ENCODE peak calls at places on chromosomes 2 and 18, in five cellular contexts. F, E, Z, H and O are unnamed samples.

GRCh38 chr18:48533340-48534093 is 5.3 kb upstream of the CTIF start:
- DNase-seq in F (no peak), E (no peak), Z (no peak), H (no peak), O (no peak)

GRCh38 chr2:226159875-226160479 is 639.6 kb downstream of the IRS1 start:
- DNase-seq in F (no peak), E (no peak), Z (no peak), H (no peak), O (no peak)

GRCh38 chr2:46663614-46664013 is 184.2 kb downstream of the TMEM247 start:
- DNase-seq in F (no peak), E (no peak), Z (no peak), H (no peak), O (no peak)

GRCh38 chr2:71212336-71212735 is 14.6 kb downstream of the PAIP2B start:
- DNase-seq in F (no peak), E (no peak), Z (peak; percentile 27), H (no peak), O (no peak)

GRCh38 chr2:191688934-191689695 is 11.2 kb downstream of the NABP1 start:
- DNase-seq in F (no peak), E (peak; percentile 83), Z (peak; percentile 93), H (peak; percentile 57), O (no peak)

GRCh38 chr2:45009928-45010705 is 865 bp upstream of the SIX2 start:
- DNase-seq in F (no peak), E (no peak), Z (peak; percentile 78), H (peak; percentile 77), O (peak; percentile 86)

GRCh38 chr2:69464575-69464974 is 27.3 kb upstream of the NFU1 start:
- DNase-seq in F (no peak), E (peak; percentile 2), Z (peak; percentile 13), H (peak; percentile 28), O (no peak)

GRCh38 chr18:2173464-2173863 is 397.8 kb downstream of the METTL4 start:
- DNase-seq in F (no peak), E (peak; percentile 94), Z (peak; percentile 95), H (peak; percentile 78), O (no peak)

GRCh38 chr18:9137168-9138066 is 836 bp downstream of the ANKRD12 start:
- DNase-seq in F (peak; percentile 70), E (peak; percentile 83), Z (peak; percentile 80), H (peak; percentile 79), O (peak; percentile 79)

GRCh38 chr2:10493636-10494281 is 45.6 kb upstream of the ODC1 start:
- DNase-seq in F (no peak), E (peak; percentile 81), Z (peak; percentile 69), H (peak; percentile 4), O (peak; percentile 40)

GRCh38 chr2:208179028-208179609 is 10.7 kb downstream of the C2orf80 start:
- DNase-seq in F (no peak), E (no peak), Z (no peak), H (no peak), O (no peak)

GRCh38 chr2:228927028-228928010 is 343.8 kb downstream of the PID1 start:
- DNase-seq in F (no peak), E (peak; percentile 55), Z (peak; percentile 83), H (peak; percentile 72), O (no peak)

GRCh38 chr2:165609672-165610071 is 140.2 kb downstream of the CSRNP3 start:
- DNase-seq in F (no peak), E (no peak), Z (no peak), H (no peak), O (no peak)

GRCh38 chr2:10075101-10075500 is 5.1 kb downstream of the CYS1 start:
- DNase-seq in F (no peak), E (no peak), Z (no peak), H (no peak), O (no peak)

GRCh38 chr2:241924069-241924908 is 54.8 kb downstream of the RTP5 start:
- DNase-seq in F (no peak), E (peak; percentile 31), Z (no peak), H (no peak), O (no peak)

GRCh38 chr2:157264099-157264498 is 6.6 kb downstream of the GALNT5 start:
- DNase-seq in F (no peak), E (peak; percentile 61), Z (peak; percentile 85), H (peak; percentile 30), O (no peak)

GRCh38 chr2:59066787-59067399 is 825.8 kb upstream of the FANCL start:
- DNase-seq in F (no peak), E (no peak), Z (no peak), H (no peak), O (no peak)

GRCh38 chr2:235227607-235228006 is 266.2 kb upstream of the AGAP1 start:
- DNase-seq in F (peak; percentile 42), E (no peak), Z (no peak), H (no peak), O (no peak)

GRCh38 chr2:224749136-224749535 is 33.0 kb upstream of the CCDC195 start:
- DNase-seq in F (no peak), E (no peak), Z (no peak), H (peak; percentile 8), O (no peak)

GRCh38 chr2:149904352-149904751 is 316.8 kb upstream of the MMADHC start:
- DNase-seq in F (no peak), E (no peak), Z (no peak), H (no peak), O (no peak)

GRCh38 chr2:240284503-240285259 is 144.2 kb upstream of the OTOS start:
- DNase-seq in F (no peak), E (no peak), Z (no peak), H (no peak), O (no peak)

GRCh38 chr2:238743243-238744068 is 104.4 kb upstream of the TWIST2 start:
- DNase-seq in F (no peak), E (no peak), Z (no peak), H (no peak), O (no peak)

GRCh38 chr2:196336715-196337617 is 165.6 kb upstream of the STK17B start:
- DNase-seq in F (peak; percentile 24), E (no peak), Z (peak; percentile 59), H (peak; percentile 62), O (no peak)

GRCh38 chr2:9686061-9686460 is 55.3 kb upstream of the YWHAQ start:
- DNase-seq in F (no peak), E (no peak), Z (no peak), H (no peak), O (no peak)

GRCh38 chr2:96540136-96540535 is 3.6 kb downstream of the ARID5A start:
- DNase-seq in F (no peak), E (peak; percentile 89), Z (peak; percentile 95), H (no peak), O (no peak)

GRCh38 chr2:120630031-120630701 is 105.5 kb upstream of the GLI2 start:
- DNase-seq in F (no peak), E (no peak), Z (no peak), H (no peak), O (no peak)

GRCh38 chr18:31941010-31941809 is 1.7 kb downstream of the TRAPPC8 start:
- DNase-seq in F (no peak), E (no peak), Z (no peak), H (no peak), O (no peak)

GRCh38 chr2:19911799-19912509 is 10.2 kb upstream of the TTC32 start:
- DNase-seq in F (no peak), E (peak; percentile 94), Z (peak; percentile 98), H (peak; percentile 91), O (no peak)

GRCh38 chr2:36677386-36677785 is 19.1 kb upstream of the VIT start:
- DNase-seq in F (no peak), E (no peak), Z (no peak), H (no peak), O (no peak)

GRCh38 chr2:7269244-7269643 is 352.0 kb downstream of the RNF144A start:
- DNase-seq in F (no peak), E (no peak), Z (no peak), H (no peak), O (no peak)

GRCh38 chr2:127618551-127618950 is 27.4 kb upstream of the GPR17 start:
- DNase-seq in F (no peak), E (peak; percentile 33), Z (peak; percentile 82), H (no peak), O (peak; percentile 4)

GRCh38 chr2:157486596-157487270 is 42.8 kb upstream of the CYTIP start:
- DNase-seq in F (no peak), E (no peak), Z (peak; percentile 37), H (peak; percentile 39), O (no peak)

GRCh38 chr18:35511428-35511827 is 13.7 kb upstream of the INO80C start:
- DNase-seq in F (no peak), E (no peak), Z (no peak), H (no peak), O (no peak)

GRCh38 chr2:80624062-80624461 is 319.5 kb upstream of the LRRTM1 start:
- DNase-seq in F (no peak), E (no peak), Z (no peak), H (no peak), O (no peak)

GRCh38 chr2:125172181-125172580 is 1147.1 kb downstream of the CNTNAP5 start:
- DNase-seq in F (no peak), E (no peak), Z (peak; percentile 4), H (peak; percentile 18), O (no peak)